ENCODE peak calls at places on chromosomes 11 and 22, in seven cellular contexts. S, T, K, I, V, B and X are unnamed samples.

GRCh38 chr11:70174846-70175764 is 28.0 kb upstream of the FADD start:
- DNase-seq in T (no peak), S (no peak), K (no peak), B (no peak), V (no peak), I (no peak), X (no peak)

GRCh38 chr11:13143486-13144297 is 133.9 kb upstream of the BMAL1 start:
- DNase-seq in V (no peak), K (no peak), T (no peak), I (no peak), B (peak), S (no peak), X (no peak)

GRCh38 chr22:33519140-33519973 is 400.9 kb downstream of the LARGE1 start:
- DNase-seq in V (peak), S (no peak), B (no peak), T (peak), I (peak), K (no peak), X (peak)

GRCh38 chr22:39013923-39014722 is at the start of gene APOBEC3C:
- DNase-seq in T (peak), B (peak), I (peak), V (peak), K (peak), S (peak), X (no peak)

GRCh38 chr11:110463153-110463552 is 33.4 kb downstream of the FDX1 start:
- DNase-seq in V (no peak), B (no peak), T (peak), K (no peak), S (peak), I (peak), X (peak)

GRCh38 chr22:17939011-17939410 is 85.3 kb downstream of the MICAL3 start:
- DNase-seq in S (no peak), T (no peak), K (no peak), B (no peak), I (no peak), V (no peak), X (no peak)

GRCh38 chr11:105878510-105878909 is 143.5 kb downstream of the MSANTD4 start:
- DNase-seq in V (no peak), I (no peak), T (no peak), S (no peak), K (no peak), B (no peak), X (no peak)

GRCh38 chr11:76799061-76799804 is 16.1 kb downstream of the TSKU start:
- DNase-seq in V (peak), S (peak), B (peak), K (peak), I (peak), T (peak), X (peak)

GRCh38 chr11:22976146-22976545 is 115.9 kb upstream of the CCDC179 start:
- DNase-seq in S (peak), K (no peak), V (no peak), I (no peak), B (peak), T (peak), X (no peak)

GRCh38 chr22:24985824-24986214 is 33.3 kb downstream of the KIAA1671 start:
- DNase-seq in K (no peak), I (no peak), V (no peak), B (no peak), T (no peak), S (peak), X (no peak)

GRCh38 chr11:114651145-114651718 is 27.1 kb upstream of the NXPE2 start:
- DNase-seq in S (no peak), V (no peak), B (no peak), I (no peak), T (no peak), K (no peak), X (no peak)

GRCh38 chr22:23357028-23357427 is 176.7 kb downstream of the BCR start:
- DNase-seq in I (no peak), K (no peak), T (no peak), S (no peak), V (no peak), B (no peak), X (no peak)

GRCh38 chr11:11313902-11314692 is 39.0 kb downstream of the CSNK2A3 start:
- DNase-seq in T (no peak), K (no peak), B (no peak), I (no peak), V (no peak), S (peak), X (no peak)

GRCh38 chr11:29124436-29124835 is 892.4 kb downstream of the KCNA4 start:
- DNase-seq in I (no peak), K (no peak), S (no peak), T (no peak), B (no peak), V (no peak), X (no peak)

GRCh38 chr22:40606306-40606705 is 30.2 kb downstream of the MRTFA start:
- DNase-seq in T (no peak), S (no peak), V (no peak), K (no peak), B (no peak), I (no peak), X (no peak)

GRCh38 chr11:18321622-18321990 is 334 bp downstream of the HPS5 start:
- DNase-seq in S (no peak), B (no peak), V (no peak), I (no peak), T (peak), K (no peak), X (no peak)

GRCh38 chr11:117315285-117316196 is 515 bp downstream of the BACE1 start:
- DNase-seq in B (no peak), V (peak), I (peak), T (no peak), K (no peak), S (no peak), X (no peak)

GRCh38 chr11:10327254-10327653 is 22.4 kb downstream of the ADM start:
- DNase-seq in S (no peak), B (no peak), I (no peak), K (no peak), T (no peak), V (no peak), X (no peak)

GRCh38 chr11:95456704-95457491 is 225.9 kb upstream of the SESN3 start:
- DNase-seq in I (no peak), K (no peak), B (no peak), V (no peak), S (no peak), T (no peak), X (no peak)

GRCh38 chr11:88709567-88709966 is 356.2 kb downstream of the GRM5 start:
- DNase-seq in T (no peak), K (no peak), V (no peak), S (no peak), B (peak), I (no peak), X (no peak)

GRCh38 chr11:107385361-107385982 is 72.2 kb downstream of the CWF19L2 start:
- DNase-seq in S (no peak), K (no peak), T (no peak), V (no peak), B (no peak), I (no peak), X (no peak)